ENCODE peak calls at places on chromosomes 7 and 10, in ten cellular contexts. R is HT1080, Y is astrocyte of the cerebellum, J is transverse colon, C is AG10803, W is T-helper 17 cell, G is cardiac fibroblast, X is NCI-H82, V is heart left ventricle, K is GM03348. U is an unnamed sample.

GRCh38 chr7:98289333-98289875 is 7.9 kb downstream of the BRI3 start:
- DNase-seq in R (no peak), Y (no peak), J (no peak), C (no peak), W (no peak), G (no peak), X (no peak), V (no peak), K (no peak), U (no peak)

GRCh38 chr10:45000764-45001381 is at the start of gene ZNF22:
- DNase-seq in R (peak), Y (no peak), J (peak), C (peak), W (peak), G (peak), X (peak), V (peak), K (peak), U (peak)

GRCh38 chr10:44278669-44279337 is 106.1 kb downstream of the CXCL12 start:
- DNase-seq in R (no peak), Y (no peak), J (no peak), C (peak), W (no peak), G (no peak), X (no peak), V (no peak), K (peak), U (peak)

GRCh38 chr10:121668336-121669009 is 70.2 kb upstream of the FGFR2 start:
- DNase-seq in R (no peak), Y (peak), J (peak), C (peak), W (no peak), G (peak), X (peak), V (peak), K (no peak), U (no peak)

GRCh38 chr10:34523017-34523767 is 291.9 kb downstream of the PARD3 start:
- DNase-seq in R (peak), Y (no peak), J (no peak), C (peak), W (no peak), G (no peak), X (no peak), V (no peak), K (no peak), U (no peak)

GRCh38 chr7:137869260-137869659 is 22.5 kb upstream of the DGKI start:
- DNase-seq in R (no peak), Y (no peak), J (no peak), C (no peak), W (no peak), G (no peak), X (no peak), V (no peak), K (no peak), U (no peak)

GRCh38 chr7:2723138-2723850 is 35.3 kb downstream of the AMZ1 start:
- DNase-seq in R (no peak), Y (no peak), J (no peak), C (no peak), W (no peak), G (no peak), X (no peak), V (peak), K (no peak), U (no peak)

GRCh38 chr7:121366852-121367431 is 29.2 kb downstream of the FAM3C start:
- DNase-seq in R (peak), Y (peak), J (no peak), C (peak), W (no peak), G (peak), X (peak), V (no peak), K (peak), U (peak)

GRCh38 chr10:71312840-71313789 is 5.9 kb upstream of the SLC29A3 start:
- DNase-seq in R (no peak), Y (peak), J (peak), C (peak), W (no peak), G (peak), X (peak), V (peak), K (peak), U (peak)